ENCODE peak calls at places on chromosomes 13 and 19, in four cellular contexts. I is WERI-Rb-1, M is H9, H is fibroblast of pulmonary artery. D is an unnamed sample.

GRCh38 chr19:41376241-41376997 is at the start of gene TMEM91:
- DNase-seq in I (peak; percentile 38), M (peak; percentile 69), H (peak; percentile 31), D (peak; percentile 42)

GRCh38 chr13:36847541-36848045 is 28.6 kb downstream of the RFXAP start:
- DNase-seq in I (no peak), M (no peak), H (no peak), D (no peak)

GRCh38 chr19:42114412-42114811 is 17.8 kb downstream of the POU2F2 start:
- DNase-seq in I (peak; percentile 92), M (peak; percentile 55), H (no peak), D (no peak)

GRCh38 chr13:43159007-43159406 is 135.6 kb downstream of the DNAJC15 start:
- DNase-seq in I (no peak), M (no peak), H (peak; percentile 67), D (peak; percentile 66)

GRCh38 chr13:94162289-94162688 is 317.2 kb downstream of the DCT start:
- DNase-seq in I (no peak), M (no peak), H (no peak), D (no peak)

GRCh38 chr13:40592035-40592434 is 74.4 kb downstream of the FOXO1 start:
- DNase-seq in I (no peak), M (no peak), H (no peak), D (no peak)

GRCh38 chr19:46906221-46906620 is 45.4 kb downstream of the ARHGAP35 start:
- DNase-seq in I (no peak), M (no peak), H (no peak), D (no peak)

GRCh38 chr13:86882107-86882506 is 789.1 kb upstream of the SLITRK5 start:
- DNase-seq in I (no peak), M (peak; percentile 88), H (no peak), D (no peak)

GRCh38 chr19:38362076-38362945 is 12.1 kb upstream of the PSMD8 start:
- DNase-seq in I (peak; percentile 94), M (peak; percentile 96), H (peak; percentile 49), D (peak; percentile 60)

GRCh38 chr19:42287017-42287825 is 14.7 kb upstream of the PRR19 start:
- DNase-seq in I (no peak), M (peak; percentile 33), H (no peak), D (no peak)

GRCh38 chr19:33766623-33767022 is 30.0 kb upstream of the KCTD15 start:
- DNase-seq in I (peak; percentile 3), M (no peak), H (no peak), D (no peak)

GRCh38 chr19:1863638-1864479 is 480 bp upstream of the KLF16 start:
- DNase-seq in I (peak; percentile 93), M (peak; percentile 93), H (peak; percentile 94), D (peak; percentile 98)

GRCh38 chr13:20332361-20333096 is 100.4 kb upstream of the GJB6 start:
- DNase-seq in I (no peak), M (no peak), H (peak; percentile 8), D (peak; percentile 52)

GRCh38 chr13:24502567-24503375 is 9.8 kb downstream of the PARP4 start:
- DNase-seq in I (no peak), M (no peak), H (peak; percentile 48), D (peak; percentile 71)

GRCh38 chr13:59734393-59734792 is 429.3 kb downstream of the DIAPH3 start:
- DNase-seq in I (peak; percentile 69), M (no peak), H (no peak), D (no peak)

GRCh38 chr19:11448923-11449554 is 13.6 kb downstream of the PRKCSH start:
- DNase-seq in I (no peak), M (no peak), H (no peak), D (no peak)

GRCh38 chr13:77859450-77859849 is 59.2 kb downstream of the EDNRB start:
- DNase-seq in I (no peak), M (no peak), H (peak; percentile 95), D (peak; percentile 95)

GRCh38 chr13:38103851-38104250 is 234.3 kb upstream of the TRPC4 start:
- DNase-seq in I (no peak), M (no peak), H (no peak), D (peak; percentile 17)

GRCh38 chr13:40082644-40083043 is 427.2 kb downstream of the COG6 start:
- DNase-seq in I (no peak), M (no peak), H (peak; percentile 94), D (peak; percentile 96)

GRCh38 chr13:26112843-26113242 is 61.0 kb upstream of the SHISA2 start:
- DNase-seq in I (no peak), M (no peak), H (no peak), D (no peak)

GRCh38 chr19:10884273-10884672 is 12.9 kb downstream of the CARM1 start:
- DNase-seq in I (no peak), M (no peak), H (peak; percentile 59), D (peak; percentile 68)

GRCh38 chr19:50723069-50723468 is at the start of gene CLEC11A:
- DNase-seq in I (no peak), M (no peak), H (peak; percentile 81), D (peak; percentile 61)

GRCh38 chr19:50723735-50724521 is 764 bp downstream of the CLEC11A start:
- DNase-seq in I (no peak), M (no peak), H (no peak), D (no peak)

GRCh38 chr19:50725218-50725931 is 2.2 kb downstream of the CLEC11A start:
- DNase-seq in I (no peak), M (no peak), H (no peak), D (no peak)

GRCh38 chr19:50725932-50726230 is 2.7 kb downstream of the CLEC11A start:
- DNase-seq in I (no peak), M (no peak), H (no peak), D (no peak)

DNA sequence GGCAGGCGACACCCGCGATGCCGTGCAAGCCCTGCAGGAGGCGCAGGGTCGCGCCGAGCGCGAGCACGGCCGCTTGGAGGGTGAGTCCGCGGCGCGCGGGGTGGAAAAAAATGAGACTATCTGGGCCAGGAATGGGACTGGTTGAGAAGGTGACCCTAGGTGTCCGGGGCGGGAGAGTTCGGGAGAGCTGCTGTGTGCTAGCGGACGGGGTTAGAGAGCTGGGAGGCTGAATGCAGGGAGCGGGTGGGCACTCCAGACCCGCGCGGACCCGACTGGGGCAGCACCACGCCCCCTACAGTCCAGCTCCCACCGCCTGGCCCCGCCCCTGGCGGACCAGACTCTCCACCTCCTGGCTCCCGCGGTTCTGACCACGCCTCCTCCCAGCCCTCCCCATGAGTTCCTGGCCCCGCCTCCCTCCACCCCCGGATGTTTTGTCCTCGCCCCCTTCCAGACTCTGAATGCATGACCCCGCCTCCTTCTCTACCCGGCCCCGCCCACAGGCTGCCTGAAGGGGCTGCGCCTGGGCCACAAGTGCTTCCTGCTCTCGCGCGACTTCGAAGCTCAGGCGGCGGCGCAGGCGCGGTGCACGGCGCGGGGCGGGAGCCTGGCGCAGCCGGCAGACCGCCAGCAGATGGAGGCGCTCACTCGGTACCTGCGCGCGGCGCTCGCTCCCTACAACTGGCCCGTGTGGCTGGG is 1.5 kb downstream of the CLEC11A start:
- DNase-seq in I (peak; percentile 100), M (peak; percentile 99), H (peak; percentile 100), D (peak; percentile 98)
- TF ChIP-seq CTCF in I (peak; percentile 82), M (peak; percentile 86), H (peak; percentile 45), D (peak; percentile 44)

DNA sequence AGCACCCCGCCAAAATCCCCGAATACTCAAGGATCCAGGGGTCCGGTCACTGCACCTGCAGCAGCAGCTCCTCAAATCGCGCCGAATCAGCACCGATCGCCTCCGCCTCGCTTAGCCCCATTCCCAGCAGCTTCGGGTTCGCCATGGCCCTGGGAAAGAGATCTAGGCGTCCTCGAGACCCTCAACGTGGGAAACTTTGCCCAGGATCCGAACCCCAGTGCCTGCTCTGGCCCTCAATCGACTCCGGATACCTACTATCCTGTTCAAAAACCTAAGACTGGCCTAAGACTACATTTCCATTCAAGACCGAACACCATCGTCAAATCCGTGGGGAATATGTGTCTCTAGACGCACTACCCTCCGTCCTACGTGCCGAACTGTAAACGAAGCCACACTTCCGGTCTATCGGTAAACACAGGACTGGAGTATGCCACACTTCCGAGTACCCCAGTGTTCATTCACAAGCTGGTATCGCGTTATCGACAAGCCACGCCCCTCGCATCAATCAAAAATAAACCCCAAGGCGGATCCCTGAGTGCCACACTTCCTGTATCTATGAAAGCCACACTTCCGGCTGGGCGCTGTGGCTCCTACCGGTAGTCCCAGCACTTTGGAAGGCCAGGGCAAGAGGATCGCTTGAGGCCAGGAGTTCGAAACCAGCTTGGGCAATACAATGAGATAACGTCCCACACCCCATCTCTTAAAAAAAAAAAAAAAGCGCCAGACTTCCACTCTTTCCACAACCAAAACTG is at the start of gene PIH1D1:
- DNase-seq in I (peak; percentile 97), M (peak; percentile 99), H (peak; percentile 100), D (peak; percentile 100)
- TF ChIP-seq CTCF in I (no peak), M (no peak), H (peak; percentile 18), D (peak; percentile 38)

DNA sequence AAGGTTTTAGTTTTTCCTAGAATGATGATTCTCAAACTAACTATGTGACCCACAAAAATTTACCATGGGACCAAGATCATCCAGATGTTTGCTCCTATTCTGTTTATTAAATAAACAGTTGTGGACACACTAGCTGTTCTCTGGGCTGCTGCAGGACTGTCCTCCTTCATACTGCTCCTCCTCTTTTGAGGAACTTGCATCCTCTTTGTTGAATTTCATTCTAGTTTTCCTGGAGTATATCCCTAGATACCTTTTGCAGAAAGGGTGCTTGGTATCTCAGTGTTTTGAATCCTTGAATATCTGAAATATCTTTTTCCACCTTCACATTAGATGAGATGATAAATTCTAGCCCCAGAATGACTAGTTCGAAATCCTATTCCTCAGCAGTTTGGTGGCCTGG is 24.1 kb downstream of the VASP start:
- DNase-seq in I (no peak), M (no peak), H (no peak), D (no peak)
- TF ChIP-seq CTCF in I (no peak), M (no peak), H (no peak), D (no peak)

DNA sequence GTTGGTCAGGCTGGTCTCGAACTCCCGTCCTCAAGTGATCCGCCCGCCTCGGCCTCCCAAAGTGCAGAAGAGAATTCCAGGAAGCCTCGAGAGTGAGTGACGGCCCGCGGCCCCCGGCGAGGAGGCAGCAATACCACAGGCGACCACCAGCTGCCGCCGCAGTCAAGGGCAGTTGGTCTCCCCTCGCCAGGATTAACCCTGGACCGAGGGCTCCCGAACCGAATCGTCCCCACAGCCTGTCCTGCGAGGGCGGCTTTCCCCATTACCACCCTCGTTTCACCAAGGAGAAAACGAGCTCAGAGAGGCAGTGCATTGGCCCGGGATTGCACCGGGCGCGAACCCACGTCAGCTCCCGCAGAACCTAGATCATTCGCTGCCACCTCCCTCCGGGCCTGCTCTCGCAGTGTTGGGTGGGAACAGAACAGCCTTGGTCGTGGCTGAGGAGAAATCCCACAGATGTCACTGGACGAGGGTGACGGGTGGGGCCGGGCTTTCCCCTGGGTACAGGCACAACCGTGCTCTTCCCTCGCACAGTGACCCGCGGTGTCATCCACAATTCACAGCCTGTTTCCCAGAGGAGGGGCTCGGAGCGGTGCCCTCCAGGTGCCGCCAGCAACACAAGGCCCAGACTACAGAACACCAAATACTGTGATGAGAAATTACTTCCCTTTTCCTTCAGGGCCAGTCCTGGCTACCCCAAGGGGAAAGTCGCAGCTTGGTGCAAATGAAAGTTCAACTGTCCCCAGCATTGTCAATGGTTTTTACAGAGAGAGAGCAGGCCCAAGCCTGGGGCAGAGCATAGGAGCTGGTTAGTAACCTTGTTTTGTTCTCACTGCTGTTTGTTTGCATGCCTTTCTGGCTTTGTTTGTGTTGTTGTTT is 24.8 kb downstream of the C2CD4C start:
- DNase-seq in I (peak; percentile 86), M (peak; percentile 84), H (peak; percentile 6), D (no peak)
- TF ChIP-seq CTCF in I (peak; percentile 97), M (peak; percentile 90), H (peak; percentile 23), D (peak; percentile 41)

D was measured in cardiac fibroblast.